ENCODE peak calls at places on chromosomes 12 and 14, in nine cellular contexts. One of them, this sample, is unnamed.

GRCh38 chr14:105012171-105012985 is 8.5 kb downstream of the CDCA4 start:
- DNase-seq in upper lobe of left lung: peak
- DNase-seq in GM12892: no peak
- DNase-seq in tibial nerve: no peak
- DNase-seq in adrenal gland: no peak
- DNase-seq in spleen: peak
- DNase-seq in esophagus squamous epithelium: no peak
- DNase-seq in endothelial cell of umbilical vein: no peak
- DNase-seq in esophagus muscularis mucosa: no peak
- DNase-seq in this sample: no peak

GRCh38 chr14:90198541-90198940 is 57.8 kb upstream of the PSMC1 start:
- DNase-seq in upper lobe of left lung: peak
- DNase-seq in GM12892: no peak
- DNase-seq in tibial nerve: no peak
- DNase-seq in adrenal gland: no peak
- DNase-seq in spleen: no peak
- DNase-seq in esophagus squamous epithelium: no peak
- DNase-seq in endothelial cell of umbilical vein: no peak
- DNase-seq in esophagus muscularis mucosa: no peak
- DNase-seq in this sample: no peak

GRCh38 chr12:79535751-79536150 is 155.0 kb downstream of the PAWR start:
- DNase-seq in upper lobe of left lung: no peak
- DNase-seq in GM12892: no peak
- DNase-seq in tibial nerve: no peak
- DNase-seq in adrenal gland: no peak
- DNase-seq in spleen: no peak
- DNase-seq in esophagus squamous epithelium: no peak
- DNase-seq in endothelial cell of umbilical vein: no peak
- DNase-seq in esophagus muscularis mucosa: no peak
- DNase-seq in this sample: no peak

GRCh38 chr12:47415054-47415453 is 290.8 kb downstream of the RPAP3 start:
- DNase-seq in upper lobe of left lung: no peak
- DNase-seq in GM12892: no peak
- DNase-seq in tibial nerve: no peak
- DNase-seq in adrenal gland: no peak
- DNase-seq in spleen: no peak
- DNase-seq in esophagus squamous epithelium: no peak
- DNase-seq in endothelial cell of umbilical vein: no peak
- DNase-seq in esophagus muscularis mucosa: no peak
- DNase-seq in this sample: no peak

GRCh38 chr12:122318607-122319311 is 52.5 kb upstream of the VPS33A start:
- DNase-seq in upper lobe of left lung: no peak
- DNase-seq in GM12892: no peak
- DNase-seq in tibial nerve: no peak
- DNase-seq in adrenal gland: peak
- DNase-seq in spleen: no peak
- DNase-seq in esophagus squamous epithelium: no peak
- DNase-seq in endothelial cell of umbilical vein: peak
- DNase-seq in esophagus muscularis mucosa: no peak
- DNase-seq in this sample: no peak

GRCh38 chr12:120586860-120587259 is 5.7 kb upstream of the POP5 start:
- DNase-seq in upper lobe of left lung: no peak
- DNase-seq in GM12892: no peak
- DNase-seq in tibial nerve: no peak
- DNase-seq in adrenal gland: no peak
- DNase-seq in spleen: no peak
- DNase-seq in esophagus squamous epithelium: no peak
- DNase-seq in endothelial cell of umbilical vein: no peak
- DNase-seq in esophagus muscularis mucosa: no peak
- DNase-seq in this sample: no peak

GRCh38 chr12:102107970-102108369 is 11.9 kb downstream of the NUP37 start:
- DNase-seq in upper lobe of left lung: no peak
- DNase-seq in GM12892: no peak
- DNase-seq in tibial nerve: no peak
- DNase-seq in adrenal gland: no peak
- DNase-seq in spleen: no peak
- DNase-seq in esophagus squamous epithelium: no peak
- DNase-seq in endothelial cell of umbilical vein: no peak
- DNase-seq in esophagus muscularis mucosa: no peak
- DNase-seq in this sample: peak

GRCh38 chr12:49098035-49098451 is 3.4 kb upstream of the DHH start:
- DNase-seq in upper lobe of left lung: no peak
- DNase-seq in GM12892: no peak
- DNase-seq in tibial nerve: no peak
- DNase-seq in adrenal gland: peak
- DNase-seq in spleen: peak
- DNase-seq in esophagus squamous epithelium: no peak
- DNase-seq in endothelial cell of umbilical vein: peak
- DNase-seq in esophagus muscularis mucosa: no peak
- DNase-seq in this sample: peak

GRCh38 chr14:85530626-85531025 is 682 bp downstream of the FLRT2 start:
- DNase-seq in upper lobe of left lung: no peak
- DNase-seq in GM12892: no peak
- DNase-seq in tibial nerve: no peak
- DNase-seq in adrenal gland: no peak
- DNase-seq in spleen: no peak
- DNase-seq in esophagus squamous epithelium: no peak
- DNase-seq in endothelial cell of umbilical vein: no peak
- DNase-seq in esophagus muscularis mucosa: no peak
- DNase-seq in this sample: no peak

GRCh38 chr14:28151931-28152330 is 614.7 kb upstream of the FOXG1 start:
- DNase-seq in upper lobe of left lung: no peak
- DNase-seq in GM12892: no peak
- DNase-seq in tibial nerve: no peak
- DNase-seq in adrenal gland: no peak
- DNase-seq in spleen: no peak
- DNase-seq in esophagus squamous epithelium: no peak
- DNase-seq in endothelial cell of umbilical vein: no peak
- DNase-seq in esophagus muscularis mucosa: no peak
- DNase-seq in this sample: no peak

GRCh38 chr14:106790189-106791036 is 1264.0 kb downstream of the TMEM121 start:
- DNase-seq in upper lobe of left lung: peak
- DNase-seq in GM12892: peak
- DNase-seq in tibial nerve: no peak
- DNase-seq in adrenal gland: peak
- DNase-seq in spleen: peak
- DNase-seq in esophagus squamous epithelium: no peak
- DNase-seq in endothelial cell of umbilical vein: no peak
- DNase-seq in esophagus muscularis mucosa: no peak
- DNase-seq in this sample: peak

GRCh38 chr12:54017845-54018607 is 9.2 kb downstream of the HOXC8 start:
- DNase-seq in upper lobe of left lung: peak
- DNase-seq in GM12892: peak
- DNase-seq in tibial nerve: peak
- DNase-seq in adrenal gland: peak
- DNase-seq in spleen: peak
- DNase-seq in esophagus squamous epithelium: peak
- DNase-seq in endothelial cell of umbilical vein: peak
- DNase-seq in esophagus muscularis mucosa: no peak
- DNase-seq in this sample: peak
- TF ChIP-seq POLR2A in upper lobe of left lung: no peak
- TF ChIP-seq POLR2A in GM12892: peak
- TF ChIP-seq POLR2A in tibial nerve: peak
- TF ChIP-seq POLR2A in adrenal gland: peak
- TF ChIP-seq POLR2A in spleen: no peak
- TF ChIP-seq POLR2A in esophagus squamous epithelium: no peak
- TF ChIP-seq POLR2A in endothelial cell of umbilical vein: no peak
- TF ChIP-seq POLR2A in esophagus muscularis mucosa: no peak
- TF ChIP-seq POLR2A in this sample: no peak

DNA sequence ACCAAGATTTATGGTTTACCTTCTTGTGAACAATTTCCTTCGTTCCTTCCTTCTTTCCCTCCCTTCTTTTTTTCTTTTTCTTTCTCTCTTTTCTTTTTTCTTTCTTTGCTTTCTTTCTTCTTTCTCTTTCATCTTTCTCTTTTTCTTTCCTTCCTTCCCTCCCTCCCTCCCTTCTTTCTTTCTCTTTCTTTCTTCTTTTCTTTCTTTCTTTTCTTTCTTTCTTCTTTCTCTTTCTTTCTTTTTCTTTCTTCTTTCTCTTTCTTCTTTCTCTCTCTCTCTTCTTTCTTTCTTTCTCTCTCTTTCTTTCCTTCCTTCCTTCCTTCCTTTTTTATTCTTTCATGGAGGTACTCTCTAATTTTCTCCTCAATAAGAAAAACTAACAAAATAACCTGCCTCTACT is 462.1 kb upstream of the ATP2B1 start:
- DNase-seq in upper lobe of left lung: no peak
- DNase-seq in GM12892: no peak
- DNase-seq in tibial nerve: no peak
- DNase-seq in adrenal gland: no peak
- DNase-seq in spleen: no peak
- DNase-seq in esophagus squamous epithelium: no peak
- DNase-seq in endothelial cell of umbilical vein: no peak
- DNase-seq in esophagus muscularis mucosa: no peak
- DNase-seq in this sample: no peak
- TF ChIP-seq POLR2A in upper lobe of left lung: no peak
- TF ChIP-seq POLR2A in GM12892: no peak
- TF ChIP-seq POLR2A in tibial nerve: no peak
- TF ChIP-seq POLR2A in adrenal gland: no peak
- TF ChIP-seq POLR2A in spleen: no peak
- TF ChIP-seq POLR2A in esophagus squamous epithelium: no peak
- TF ChIP-seq POLR2A in endothelial cell of umbilical vein: no peak
- TF ChIP-seq POLR2A in esophagus muscularis mucosa: no peak
- TF ChIP-seq POLR2A in this sample: no peak

GRCh38 chr14:24215495-24216344 is at the start of gene MDP1:
- DNase-seq in upper lobe of left lung: peak
- DNase-seq in GM12892: peak
- DNase-seq in tibial nerve: peak
- DNase-seq in adrenal gland: peak
- DNase-seq in spleen: peak
- DNase-seq in esophagus squamous epithelium: peak
- DNase-seq in endothelial cell of umbilical vein: peak
- DNase-seq in esophagus muscularis mucosa: peak
- DNase-seq in this sample: peak
- TF ChIP-seq POLR2A in upper lobe of left lung: peak
- TF ChIP-seq POLR2A in GM12892: peak
- TF ChIP-seq POLR2A in tibial nerve: peak
- TF ChIP-seq POLR2A in adrenal gland: peak
- TF ChIP-seq POLR2A in spleen: no peak
- TF ChIP-seq POLR2A in esophagus squamous epithelium: no peak
- TF ChIP-seq POLR2A in endothelial cell of umbilical vein: peak
- TF ChIP-seq POLR2A in esophagus muscularis mucosa: peak
- TF ChIP-seq POLR2A in this sample: peak

GRCh38 chr12:2877047-2877958 is at the start of the genes FOXM1 and RHNO1:
- DNase-seq in upper lobe of left lung: peak
- DNase-seq in GM12892: peak
- DNase-seq in tibial nerve: peak
- DNase-seq in adrenal gland: peak
- DNase-seq in spleen: peak
- DNase-seq in esophagus squamous epithelium: no peak
- DNase-seq in endothelial cell of umbilical vein: peak
- DNase-seq in esophagus muscularis mucosa: peak
- DNase-seq in this sample: peak
- TF ChIP-seq POLR2A in upper lobe of left lung: peak
- TF ChIP-seq POLR2A in GM12892: peak
- TF ChIP-seq POLR2A in tibial nerve: peak
- TF ChIP-seq POLR2A in adrenal gland: peak
- TF ChIP-seq POLR2A in spleen: peak
- TF ChIP-seq POLR2A in esophagus squamous epithelium: no peak
- TF ChIP-seq POLR2A in endothelial cell of umbilical vein: peak
- TF ChIP-seq POLR2A in esophagus muscularis mucosa: no peak
- TF ChIP-seq POLR2A in this sample: peak

GRCh38 chr12:64109706-64110105 is 112.4 kb downstream of the KICS2 start:
- DNase-seq in upper lobe of left lung: no peak
- DNase-seq in GM12892: no peak
- DNase-seq in tibial nerve: no peak
- DNase-seq in adrenal gland: no peak
- DNase-seq in spleen: no peak
- DNase-seq in esophagus squamous epithelium: no peak
- DNase-seq in endothelial cell of umbilical vein: no peak
- DNase-seq in esophagus muscularis mucosa: no peak
- DNase-seq in this sample: no peak
- TF ChIP-seq POLR2A in upper lobe of left lung: no peak
- TF ChIP-seq POLR2A in GM12892: no peak
- TF ChIP-seq POLR2A in tibial nerve: no peak
- TF ChIP-seq POLR2A in adrenal gland: no peak
- TF ChIP-seq POLR2A in spleen: no peak
- TF ChIP-seq POLR2A in esophagus squamous epithelium: no peak
- TF ChIP-seq POLR2A in endothelial cell of umbilical vein: no peak
- TF ChIP-seq POLR2A in esophagus muscularis mucosa: no peak
- TF ChIP-seq POLR2A in this sample: no peak

DNA sequence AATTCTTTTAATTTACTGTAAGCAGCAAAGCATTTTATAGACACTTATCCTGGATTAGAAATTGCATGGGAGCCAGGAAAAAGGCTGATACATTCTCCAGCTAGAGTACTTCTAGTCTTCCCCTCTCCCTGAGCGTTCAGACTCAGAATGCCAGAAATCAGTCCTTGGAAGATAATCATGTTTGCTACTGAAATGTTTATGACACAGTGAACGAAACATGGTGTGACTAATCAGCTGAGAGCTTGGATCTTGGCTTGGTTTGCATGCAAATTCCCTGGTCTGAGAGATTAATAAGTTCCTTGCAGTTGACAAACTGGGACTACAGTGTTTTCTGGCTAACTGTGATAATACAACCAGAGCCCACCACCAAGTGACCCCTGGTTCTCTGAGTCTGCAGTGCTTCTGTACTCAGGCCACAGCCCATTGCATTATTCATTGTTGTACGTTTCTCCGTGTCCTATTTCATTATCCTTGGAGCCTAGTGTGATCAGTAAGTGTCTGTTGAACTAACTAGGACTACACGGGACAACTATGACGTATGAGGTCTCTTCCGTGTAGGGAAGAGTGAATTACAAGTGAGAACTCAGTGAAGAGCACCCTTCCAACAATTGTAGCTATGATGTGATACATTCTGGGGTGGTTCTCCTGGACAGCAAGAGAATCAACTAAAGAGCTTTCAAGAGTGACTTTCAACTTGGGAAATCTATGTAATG is 34.6 kb upstream of the EVL start:
- DNase-seq in upper lobe of left lung: no peak
- DNase-seq in GM12892: no peak
- DNase-seq in tibial nerve: no peak
- DNase-seq in adrenal gland: peak
- DNase-seq in spleen: no peak
- DNase-seq in esophagus squamous epithelium: no peak
- DNase-seq in endothelial cell of umbilical vein: peak
- DNase-seq in esophagus muscularis mucosa: no peak
- DNase-seq in this sample: no peak
- TF ChIP-seq POLR2A in upper lobe of left lung: no peak
- TF ChIP-seq POLR2A in GM12892: no peak
- TF ChIP-seq POLR2A in tibial nerve: no peak
- TF ChIP-seq POLR2A in adrenal gland: no peak
- TF ChIP-seq POLR2A in spleen: no peak
- TF ChIP-seq POLR2A in esophagus squamous epithelium: no peak
- TF ChIP-seq POLR2A in endothelial cell of umbilical vein: no peak
- TF ChIP-seq POLR2A in esophagus muscularis mucosa: no peak
- TF ChIP-seq POLR2A in this sample: no peak

DNA sequence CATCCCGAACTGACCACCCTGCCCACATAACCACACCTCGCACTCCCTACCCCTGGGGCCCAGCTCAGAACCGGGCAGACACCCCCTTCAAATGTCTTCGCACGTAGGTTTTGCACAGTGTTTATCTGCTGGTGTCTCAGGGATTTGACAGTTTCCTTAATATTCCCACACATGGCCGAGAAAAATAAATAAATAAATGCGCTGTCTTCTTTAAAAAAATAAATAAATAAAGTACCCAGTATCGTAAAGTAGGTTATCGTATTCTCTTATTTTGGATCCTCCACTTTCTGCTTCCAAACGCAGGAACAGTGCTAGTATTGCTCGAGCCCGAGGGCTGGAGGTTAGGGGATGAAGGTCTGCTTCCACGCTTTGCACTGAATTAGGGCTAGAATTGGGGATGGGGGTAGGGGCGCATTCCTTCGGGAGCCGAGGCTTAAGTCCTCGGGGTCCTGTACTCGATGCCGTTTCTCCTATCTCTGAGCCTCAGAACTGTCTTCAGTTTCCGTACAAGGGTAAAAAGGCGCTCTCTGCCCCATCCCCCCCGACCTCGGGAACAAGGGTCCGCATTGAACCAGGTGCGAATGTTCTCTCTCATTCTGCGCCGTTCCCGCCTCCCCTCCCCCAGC is 719 bp upstream of the FOS start:
- DNase-seq in upper lobe of left lung: no peak
- DNase-seq in GM12892: no peak
- DNase-seq in tibial nerve: no peak
- DNase-seq in adrenal gland: no peak
- DNase-seq in spleen: no peak
- DNase-seq in esophagus squamous epithelium: no peak
- DNase-seq in endothelial cell of umbilical vein: peak
- DNase-seq in esophagus muscularis mucosa: no peak
- DNase-seq in this sample: no peak
- TF ChIP-seq POLR2A in upper lobe of left lung: no peak
- TF ChIP-seq POLR2A in GM12892: no peak
- TF ChIP-seq POLR2A in tibial nerve: peak
- TF ChIP-seq POLR2A in adrenal gland: no peak
- TF ChIP-seq POLR2A in spleen: no peak
- TF ChIP-seq POLR2A in esophagus squamous epithelium: no peak
- TF ChIP-seq POLR2A in endothelial cell of umbilical vein: no peak
- TF ChIP-seq POLR2A in esophagus muscularis mucosa: no peak
- TF ChIP-seq POLR2A in this sample: no peak